ENCODE peak calls at places on chromosomes 6 and 20, in seven cellular contexts. One of them, this sample, is unnamed.

GRCh38 chr6:53581161-53581560 is 36.3 kb upstream of the GCLC start:
- DNase-seq in right atrium auricular region: no peak
- DNase-seq in psoas muscle: no peak
- DNase-seq in IMR-90: peak; percentile 74
- DNase-seq in body of pancreas: no peak
- DNase-seq in epithelial cell of esophagus: peak; percentile 54
- DNase-seq in lower lobe of right lung: no peak
- DNase-seq in this sample: no peak

GRCh38 chr20:62558779-62559178 is 83.0 kb upstream of the GATA5 start:
- DNase-seq in epithelial cell of esophagus: no peak
- DNase-seq in IMR-90: no peak
- DNase-seq in psoas muscle: peak; percentile 87
- DNase-seq in lower lobe of right lung: no peak
- DNase-seq in right atrium auricular region: peak; percentile 74
- DNase-seq in body of pancreas: no peak
- DNase-seq in this sample: no peak

GRCh38 chr6:143682805-143683204 is 5.0 kb downstream of the PHACTR2 start:
- DNase-seq in IMR-90: no peak
- DNase-seq in psoas muscle: no peak
- DNase-seq in body of pancreas: no peak
- DNase-seq in epithelial cell of esophagus: no peak
- DNase-seq in lower lobe of right lung: no peak
- DNase-seq in right atrium auricular region: no peak
- DNase-seq in this sample: no peak

GRCh38 chr6:157200117-157200516 is 123.2 kb downstream of the TMEM242 start:
- DNase-seq in IMR-90: no peak
- DNase-seq in body of pancreas: no peak
- DNase-seq in epithelial cell of esophagus: no peak
- DNase-seq in lower lobe of right lung: no peak
- DNase-seq in right atrium auricular region: no peak
- DNase-seq in psoas muscle: no peak
- DNase-seq in this sample: no peak

GRCh38 chr6:153976921-153977693 is 61.9 kb upstream of the OPRM1 start:
- DNase-seq in lower lobe of right lung: no peak
- DNase-seq in IMR-90: no peak
- DNase-seq in psoas muscle: no peak
- DNase-seq in body of pancreas: no peak
- DNase-seq in right atrium auricular region: no peak
- DNase-seq in epithelial cell of esophagus: peak; percentile 48
- DNase-seq in this sample: no peak

GRCh38 chr20:46523696-46524328 is 10.5 kb upstream of the ZNF334 start:
- DNase-seq in epithelial cell of esophagus: peak; percentile 54
- DNase-seq in IMR-90: peak; percentile 17
- DNase-seq in right atrium auricular region: no peak
- DNase-seq in psoas muscle: no peak
- DNase-seq in body of pancreas: no peak
- DNase-seq in lower lobe of right lung: no peak
- DNase-seq in this sample: peak; percentile 11

GRCh38 chr6:169411296-169411695 is 157.7 kb upstream of the THBS2 start:
- DNase-seq in epithelial cell of esophagus: no peak
- DNase-seq in lower lobe of right lung: no peak
- DNase-seq in IMR-90: no peak
- DNase-seq in body of pancreas: no peak
- DNase-seq in psoas muscle: no peak
- DNase-seq in right atrium auricular region: no peak
- DNase-seq in this sample: no peak

GRCh38 chr6:135180458-135181332 is at the start of gene MYB:
- DNase-seq in epithelial cell of esophagus: peak; percentile 61
- DNase-seq in body of pancreas: peak; percentile 64
- DNase-seq in psoas muscle: peak; percentile 40
- DNase-seq in IMR-90: peak; percentile 38
- DNase-seq in right atrium auricular region: no peak
- DNase-seq in lower lobe of right lung: peak; percentile 63
- DNase-seq in this sample: peak; percentile 85

GRCh38 chr20:43993552-43993951 is 78.9 kb downstream of the TOX2 start:
- DNase-seq in IMR-90: peak; percentile 31
- DNase-seq in psoas muscle: no peak
- DNase-seq in epithelial cell of esophagus: no peak
- DNase-seq in body of pancreas: no peak
- DNase-seq in right atrium auricular region: no peak
- DNase-seq in lower lobe of right lung: no peak
- DNase-seq in this sample: no peak

GRCh38 chr6:122754191-122754731 is 25.3 kb upstream of the FABP7 start:
- DNase-seq in right atrium auricular region: no peak
- DNase-seq in epithelial cell of esophagus: no peak
- DNase-seq in psoas muscle: no peak
- DNase-seq in body of pancreas: no peak
- DNase-seq in IMR-90: no peak
- DNase-seq in lower lobe of right lung: no peak
- DNase-seq in this sample: no peak

GRCh38 chr6:25405442-25405841 is 126.3 kb downstream of the CARMIL1 start:
- DNase-seq in body of pancreas: no peak
- DNase-seq in IMR-90: no peak
- DNase-seq in psoas muscle: no peak
- DNase-seq in lower lobe of right lung: no peak
- DNase-seq in right atrium auricular region: no peak
- DNase-seq in epithelial cell of esophagus: no peak
- DNase-seq in this sample: no peak

GRCh38 chr20:61706562-61706961 is 359.1 kb downstream of the TAF4 start:
- DNase-seq in right atrium auricular region: no peak
- DNase-seq in body of pancreas: no peak
- DNase-seq in lower lobe of right lung: no peak
- DNase-seq in epithelial cell of esophagus: no peak
- DNase-seq in IMR-90: no peak
- DNase-seq in psoas muscle: no peak
- DNase-seq in this sample: no peak

GRCh38 chr6:44158770-44159228 is at the start of gene CAPN11:
- DNase-seq in epithelial cell of esophagus: no peak
- DNase-seq in right atrium auricular region: no peak
- DNase-seq in lower lobe of right lung: no peak
- DNase-seq in IMR-90: no peak
- DNase-seq in body of pancreas: no peak
- DNase-seq in psoas muscle: no peak
- DNase-seq in this sample: no peak

GRCh38 chr6:35177139-35177538 is 36.0 kb upstream of the TCP11 start:
- DNase-seq in right atrium auricular region: no peak
- DNase-seq in IMR-90: no peak
- DNase-seq in lower lobe of right lung: no peak
- DNase-seq in epithelial cell of esophagus: no peak
- DNase-seq in body of pancreas: no peak
- DNase-seq in psoas muscle: no peak
- DNase-seq in this sample: no peak

GRCh38 chr20:54669054-54669390 is 193.6 kb downstream of the DOK5 start:
- DNase-seq in right atrium auricular region: no peak
- DNase-seq in psoas muscle: no peak
- DNase-seq in epithelial cell of esophagus: no peak
- DNase-seq in lower lobe of right lung: no peak
- DNase-seq in body of pancreas: no peak
- DNase-seq in IMR-90: no peak
- DNase-seq in this sample: no peak

GRCh38 chr6:106547053-106547414 is 82.3 kb downstream of the RTN4IP1 start:
- DNase-seq in psoas muscle: no peak
- DNase-seq in epithelial cell of esophagus: peak; percentile 52
- DNase-seq in body of pancreas: no peak
- DNase-seq in lower lobe of right lung: no peak
- DNase-seq in IMR-90: no peak
- DNase-seq in right atrium auricular region: no peak
- DNase-seq in this sample: no peak

GRCh38 chr20:35592339-35592960 is 23.2 kb upstream of the SPAG4 start:
- DNase-seq in body of pancreas: no peak
- DNase-seq in IMR-90: no peak
- DNase-seq in psoas muscle: no peak
- DNase-seq in epithelial cell of esophagus: no peak
- DNase-seq in lower lobe of right lung: no peak
- DNase-seq in right atrium auricular region: no peak
- DNase-seq in this sample: no peak

GRCh38 chr6:32627831-32628230 is 9.4 kb upstream of the HLA-DQA1 start:
- DNase-seq in epithelial cell of esophagus: no peak
- DNase-seq in lower lobe of right lung: peak; percentile 55
- DNase-seq in right atrium auricular region: no peak
- DNase-seq in body of pancreas: peak; percentile 24
- DNase-seq in IMR-90: peak; percentile 43
- DNase-seq in psoas muscle: no peak
- DNase-seq in this sample: peak; percentile 56

GRCh38 chr20:9551808-9552550 is 37.6 kb downstream of the LAMP5 start:
- DNase-seq in body of pancreas: no peak
- DNase-seq in IMR-90: no peak
- DNase-seq in epithelial cell of esophagus: peak; percentile 11
- DNase-seq in right atrium auricular region: no peak
- DNase-seq in psoas muscle: no peak
- DNase-seq in lower lobe of right lung: no peak
- DNase-seq in this sample: no peak

DNA sequence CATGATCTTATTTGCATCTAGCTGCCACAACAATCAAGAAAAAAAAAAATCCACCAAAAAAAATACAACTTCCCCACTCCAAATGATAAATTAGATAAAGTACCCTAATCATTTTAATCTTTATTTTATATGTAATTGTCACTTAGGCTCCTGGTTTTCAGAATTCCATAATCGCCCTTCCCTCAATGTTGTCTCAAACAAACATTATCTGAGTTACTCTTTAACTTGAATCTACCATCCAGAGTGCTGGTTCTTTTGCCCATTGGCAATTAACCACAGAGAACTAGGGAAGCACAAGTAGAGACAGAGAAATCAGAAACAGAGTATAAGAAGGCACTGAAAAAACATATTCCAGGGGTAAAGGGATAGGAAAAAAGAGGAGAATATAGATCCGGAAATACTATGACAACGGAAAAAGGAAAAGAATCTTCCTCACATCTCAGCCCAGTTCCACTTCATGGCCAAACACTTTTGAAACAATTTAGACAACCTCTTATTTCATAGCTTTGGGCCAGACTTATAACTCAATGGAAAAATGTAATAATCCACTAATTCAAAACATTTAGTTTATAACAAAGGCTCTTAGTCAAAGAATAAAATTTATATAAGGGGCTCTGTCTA is 861 bp upstream of the NHSL1 start:
- DNase-seq in lower lobe of right lung: no peak
- DNase-seq in right atrium auricular region: no peak
- DNase-seq in psoas muscle: no peak
- DNase-seq in epithelial cell of esophagus: no peak
- DNase-seq in IMR-90: no peak
- DNase-seq in body of pancreas: no peak
- DNase-seq in this sample: no peak
- H3K4me3 ChIP-seq in lower lobe of right lung: no peak overlapping the region
- H3K4me3 ChIP-seq in right atrium auricular region: no peak overlapping the region
- H3K4me3 ChIP-seq in psoas muscle: no peak overlapping the region
- H3K4me3 ChIP-seq in epithelial cell of esophagus: no peak overlapping the region
- H3K4me3 ChIP-seq in IMR-90: no peak overlapping the region
- H3K4me3 ChIP-seq in body of pancreas: no peak overlapping the region
- H3K4me3 ChIP-seq in this sample: no peak overlapping the region

GRCh38 chr6:41255638-41256246 is 27.6 kb downstream of the TREML4 start:
- DNase-seq in body of pancreas: no peak
- DNase-seq in lower lobe of right lung: no peak
- DNase-seq in IMR-90: no peak
- DNase-seq in right atrium auricular region: no peak
- DNase-seq in psoas muscle: no peak
- DNase-seq in epithelial cell of esophagus: no peak
- DNase-seq in this sample: no peak

GRCh38 chr6:41262401-41262800 is 24.1 kb downstream of the TREM1 start:
- DNase-seq in psoas muscle: no peak
- DNase-seq in body of pancreas: no peak
- DNase-seq in IMR-90: no peak
- DNase-seq in lower lobe of right lung: no peak
- DNase-seq in right atrium auricular region: no peak
- DNase-seq in epithelial cell of esophagus: no peak
- DNase-seq in this sample: no peak

GRCh38 chr6:41257369-41258195 is 28.9 kb downstream of the TREM1 start:
- DNase-seq in lower lobe of right lung: no peak
- DNase-seq in epithelial cell of esophagus: peak; percentile 24
- DNase-seq in body of pancreas: peak; percentile 83
- DNase-seq in psoas muscle: no peak
- DNase-seq in IMR-90: peak; percentile 44
- DNase-seq in right atrium auricular region: no peak
- DNase-seq in this sample: peak; percentile 36

GRCh38 chr6:41256383-41256782 is 28.2 kb downstream of the TREML4 start:
- DNase-seq in body of pancreas: no peak
- DNase-seq in psoas muscle: no peak
- DNase-seq in IMR-90: no peak
- DNase-seq in right atrium auricular region: no peak
- DNase-seq in lower lobe of right lung: no peak
- DNase-seq in epithelial cell of esophagus: no peak
- DNase-seq in this sample: no peak

DNA sequence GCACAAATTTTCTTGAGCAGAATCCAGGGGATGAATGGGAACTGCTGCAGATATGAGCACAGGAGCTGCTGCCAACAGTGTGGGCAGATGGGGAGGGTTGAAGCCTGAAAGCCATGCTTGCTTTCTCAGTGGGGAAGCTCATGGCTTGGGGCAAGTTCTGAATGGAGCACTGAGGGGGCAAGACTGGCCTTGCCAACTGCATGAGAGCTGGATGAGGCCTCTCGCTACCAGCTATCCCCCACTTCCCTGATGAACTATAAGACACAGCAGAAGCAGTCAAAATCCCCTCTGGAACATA is 28.3 kb downstream of the TREM1 start:
- DNase-seq in lower lobe of right lung: no peak
- DNase-seq in epithelial cell of esophagus: no peak
- DNase-seq in right atrium auricular region: no peak
- DNase-seq in IMR-90: no peak
- DNase-seq in body of pancreas: no peak
- DNase-seq in psoas muscle: no peak
- DNase-seq in this sample: no peak
- H3K4me3 ChIP-seq in lower lobe of right lung: no peak overlapping the region
- H3K4me3 ChIP-seq in epithelial cell of esophagus: no peak overlapping the region
- H3K4me3 ChIP-seq in right atrium auricular region: no peak overlapping the region
- H3K4me3 ChIP-seq in IMR-90: no peak overlapping the region
- H3K4me3 ChIP-seq in body of pancreas: no peak overlapping the region
- H3K4me3 ChIP-seq in psoas muscle: no peak overlapping the region
- H3K4me3 ChIP-seq in this sample: no peak overlapping the region

GRCh38 chr6:16712931-16713484 is 48.3 kb downstream of the ATXN1 start:
- DNase-seq in IMR-90: peak; percentile 95
- DNase-seq in epithelial cell of esophagus: peak; percentile 92
- DNase-seq in lower lobe of right lung: peak; percentile 77
- DNase-seq in body of pancreas: peak; percentile 19
- DNase-seq in psoas muscle: peak; percentile 39
- DNase-seq in right atrium auricular region: peak; percentile 76
- DNase-seq in this sample: peak; percentile 44
- H3K4me3 ChIP-seq in IMR-90: no peak overlapping the region
- H3K4me3 ChIP-seq in epithelial cell of esophagus: no peak overlapping the region
- H3K4me3 ChIP-seq in lower lobe of right lung: peak overlapping the region; percentile 15
- H3K4me3 ChIP-seq in body of pancreas: no peak overlapping the region
- H3K4me3 ChIP-seq in psoas muscle: peak overlapping the region; percentile 4
- H3K4me3 ChIP-seq in right atrium auricular region: no peak overlapping the region
- H3K4me3 ChIP-seq in this sample: no peak overlapping the region

DNA sequence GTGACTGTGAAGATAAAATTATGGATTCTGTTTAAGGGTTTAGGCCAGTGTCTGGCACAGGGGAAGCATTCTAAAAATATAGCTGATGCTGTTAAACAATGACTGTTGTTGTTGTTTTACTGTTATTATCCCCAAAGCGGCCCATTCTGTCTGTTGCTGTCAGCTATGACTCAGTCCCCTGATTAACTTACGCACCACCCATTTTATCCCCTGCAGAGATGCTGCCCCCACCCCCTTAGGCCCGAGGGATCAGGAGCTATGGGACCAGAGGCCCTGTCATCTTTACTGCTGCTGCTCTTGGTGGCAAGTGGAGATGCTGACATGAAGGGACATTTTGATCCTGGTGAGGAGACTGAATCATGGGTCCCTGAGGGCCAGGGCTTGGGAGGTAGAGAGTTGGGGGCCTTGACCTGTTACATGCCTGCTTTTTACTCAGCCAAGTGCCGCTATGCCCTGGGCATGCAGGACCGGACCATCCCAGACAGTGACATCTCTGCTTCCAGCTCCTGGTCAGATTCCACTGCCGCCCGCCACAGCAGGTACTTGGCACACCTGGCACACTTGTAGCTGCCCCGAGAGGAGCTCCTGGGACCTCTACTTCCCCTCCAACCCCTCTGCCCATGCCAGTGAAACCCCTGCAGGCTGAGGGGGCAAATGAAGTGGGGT is 4.3 kb downstream of the DDR1 start:
- DNase-seq in IMR-90: peak; percentile 58
- DNase-seq in body of pancreas: no peak
- DNase-seq in psoas muscle: no peak
- DNase-seq in lower lobe of right lung: no peak
- DNase-seq in epithelial cell of esophagus: no peak
- DNase-seq in right atrium auricular region: no peak
- DNase-seq in this sample: no peak
- H3K4me3 ChIP-seq in IMR-90: no peak overlapping the region
- H3K4me3 ChIP-seq in body of pancreas: no peak overlapping the region
- H3K4me3 ChIP-seq in psoas muscle: no peak overlapping the region
- H3K4me3 ChIP-seq in lower lobe of right lung: no peak overlapping the region
- H3K4me3 ChIP-seq in epithelial cell of esophagus: no peak overlapping the region
- H3K4me3 ChIP-seq in right atrium auricular region: no peak overlapping the region
- H3K4me3 ChIP-seq in this sample: no peak overlapping the region